ENCODE peak calls at places on chromosome 1, in six cellular contexts. W, N, H, Q, D and Y are unnamed samples.

GRCh38 chr1:30407862-30408580 is 315.4 kb downstream of the MATN1 start:
- DNase-seq in W (no peak), N (no peak), H (peak; percentile 34), Q (no peak), D (peak; percentile 10), Y (no peak)

GRCh38 chr1:3909615-3910014 is 9.5 kb upstream of the C1orf174 start:
- DNase-seq in W (peak; percentile 2), N (no peak), H (no peak), Q (no peak), D (no peak), Y (no peak)

GRCh38 chr1:20252587-20252986 is 38.1 kb upstream of the VWA5B1 start:
- DNase-seq in W (no peak), N (no peak), H (no peak), Q (no peak), D (no peak), Y (no peak)

GRCh38 chr1:177948336-177948972 is 21.4 kb downstream of the SEC16B start:
- DNase-seq in W (peak; percentile 62), N (peak; percentile 78), H (peak; percentile 66), Q (peak; percentile 65), D (no peak), Y (peak; percentile 85)

GRCh38 chr1:18948048-18948912 is 8.2 kb downstream of the IFFO2 start:
- DNase-seq in W (no peak), N (no peak), H (no peak), Q (no peak), D (no peak), Y (peak; percentile 46)

GRCh38 chr1:198254521-198254920 is 97.7 kb downstream of the NEK7 start:
- DNase-seq in W (no peak), N (peak; percentile 33), H (no peak), Q (no peak), D (no peak), Y (peak; percentile 59)

GRCh38 chr1:106600626-106601025 is 455.8 kb upstream of the PRMT6 start:
- DNase-seq in W (no peak), N (no peak), H (no peak), Q (no peak), D (no peak), Y (no peak)

GRCh38 chr1:41898191-41898713 is 20.5 kb downstream of the HIVEP3 start:
- DNase-seq in W (no peak), N (peak; percentile 69), H (no peak), Q (no peak), D (no peak), Y (peak; percentile 85)

GRCh38 chr1:39952359-39953110 is 2.4 kb upstream of the MFSD2A start:
- DNase-seq in W (peak; percentile 58), N (no peak), H (no peak), Q (no peak), D (no peak), Y (peak; percentile 65)

GRCh38 chr1:48572134-48572533 is 100.1 kb upstream of the SPATA6 start:
- DNase-seq in W (no peak), N (no peak), H (no peak), Q (no peak), D (no peak), Y (no peak)

GRCh38 chr1:14928886-14929546 is 224.5 kb upstream of the TMEM51 start:
- DNase-seq in W (no peak), N (no peak), H (no peak), Q (no peak), D (no peak), Y (no peak)

GRCh38 chr1:85584264-85584781 is 3.8 kb downstream of the CCN1 start:
- DNase-seq in W (no peak), N (peak; percentile 93), H (peak; percentile 89), Q (no peak), D (no peak), Y (peak; percentile 95)

GRCh38 chr1:228794810-228795209 is 59.5 kb downstream of the RHOU start:
- DNase-seq in W (no peak), N (no peak), H (no peak), Q (no peak), D (no peak), Y (no peak)

GRCh38 chr1:24927886-24928630 is 2.0 kb downstream of the RUNX3 start:
- DNase-seq in W (no peak), N (peak; percentile 35), H (no peak), Q (no peak), D (no peak), Y (no peak)

GRCh38 chr1:21206117-21206516 is 29.4 kb upstream of the EIF4G3 start:
- DNase-seq in W (no peak), N (no peak), H (no peak), Q (no peak), D (no peak), Y (no peak)

GRCh38 chr1:184222561-184223157 is 164.2 kb upstream of the C1orf21 start:
- DNase-seq in W (peak; percentile 55), N (peak; percentile 62), H (peak; percentile 39), Q (peak; percentile 47), D (peak; percentile 48), Y (peak; percentile 74)

GRCh38 chr1:47554901-47555300 is 117.1 kb downstream of the FOXD2 start:
- DNase-seq in W (no peak), N (no peak), H (peak; percentile 29), Q (no peak), D (no peak), Y (no peak)

GRCh38 chr1:198186916-198187580 is 30.2 kb downstream of the NEK7 start:
- DNase-seq in W (no peak), N (no peak), H (no peak), Q (no peak), D (no peak), Y (no peak)

GRCh38 chr1:168234846-168235547 is 9.2 kb downstream of the SFT2D2 start:
- DNase-seq in W (peak; percentile 36), N (peak; percentile 36), H (peak; percentile 53), Q (no peak), D (no peak), Y (peak; percentile 67)

GRCh38 chr1:118948796-118949195 is 39.3 kb downstream of the TBX15 start:
- DNase-seq in W (no peak), N (peak; percentile 45), H (no peak), Q (no peak), D (no peak), Y (peak; percentile 3)

DNA sequence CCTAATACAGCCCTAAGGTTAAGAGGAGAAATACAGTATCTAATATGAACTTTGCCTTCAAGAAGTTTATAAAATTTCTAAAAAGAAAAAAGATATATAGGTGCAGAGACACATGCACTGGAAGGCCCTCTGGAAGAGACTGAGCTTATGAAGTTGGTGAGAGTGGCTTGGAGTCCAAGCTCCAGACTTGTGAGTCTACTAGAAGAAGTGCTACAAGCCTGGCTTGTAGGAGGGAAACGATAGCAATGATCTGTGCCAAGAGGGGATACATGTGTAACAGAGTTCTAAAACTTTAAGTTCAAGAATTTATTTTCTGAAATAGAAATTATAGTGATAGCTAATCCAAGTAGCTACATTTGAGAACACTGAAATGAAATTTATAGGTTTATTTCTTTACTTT is 213.0 kb downstream of the PATJ start:
- DNase-seq in W (no peak), N (no peak), H (no peak), Q (no peak), D (no peak), Y (no peak)
- H3K4me3 ChIP-seq in W (no peak overlapping the region), N (no peak overlapping the region), H (no peak overlapping the region), Q (no peak overlapping the region), D (no peak overlapping the region), Y (no peak overlapping the region)

DNA sequence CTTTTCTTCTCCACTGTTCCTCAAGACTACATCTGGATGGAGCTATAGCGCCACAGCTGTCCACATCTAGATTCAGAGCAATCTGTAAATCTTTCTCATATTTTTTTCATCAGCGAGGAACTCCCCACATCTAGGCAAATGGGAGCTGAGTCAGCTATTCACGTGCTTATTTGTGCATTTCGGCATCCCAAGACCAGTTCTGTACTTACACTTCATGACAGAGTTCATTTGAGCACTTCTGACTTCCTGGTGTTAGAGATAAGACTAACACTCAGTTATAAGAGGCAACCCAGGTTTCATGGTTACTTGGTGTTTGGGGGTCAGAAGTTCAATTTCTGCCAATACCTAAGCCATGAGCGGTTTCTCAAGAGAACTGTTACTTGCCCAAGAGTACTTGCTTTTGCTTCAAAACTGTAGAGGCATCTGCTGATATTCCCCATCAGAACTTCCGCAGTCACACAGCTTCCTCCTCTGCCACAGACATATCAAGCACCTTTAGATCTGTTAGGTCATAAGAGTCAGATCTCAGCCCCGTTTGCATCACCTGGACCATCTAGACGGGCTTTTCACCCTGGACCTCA is 24.1 kb upstream of the DESI2 start:
- DNase-seq in W (no peak), N (peak; percentile 9), H (no peak), Q (no peak), D (no peak), Y (no peak)
- TF ChIP-seq CTCF in W (no peak), N (no peak), H (no peak), Q (no peak), D (no peak), Y (no peak)

DNA sequence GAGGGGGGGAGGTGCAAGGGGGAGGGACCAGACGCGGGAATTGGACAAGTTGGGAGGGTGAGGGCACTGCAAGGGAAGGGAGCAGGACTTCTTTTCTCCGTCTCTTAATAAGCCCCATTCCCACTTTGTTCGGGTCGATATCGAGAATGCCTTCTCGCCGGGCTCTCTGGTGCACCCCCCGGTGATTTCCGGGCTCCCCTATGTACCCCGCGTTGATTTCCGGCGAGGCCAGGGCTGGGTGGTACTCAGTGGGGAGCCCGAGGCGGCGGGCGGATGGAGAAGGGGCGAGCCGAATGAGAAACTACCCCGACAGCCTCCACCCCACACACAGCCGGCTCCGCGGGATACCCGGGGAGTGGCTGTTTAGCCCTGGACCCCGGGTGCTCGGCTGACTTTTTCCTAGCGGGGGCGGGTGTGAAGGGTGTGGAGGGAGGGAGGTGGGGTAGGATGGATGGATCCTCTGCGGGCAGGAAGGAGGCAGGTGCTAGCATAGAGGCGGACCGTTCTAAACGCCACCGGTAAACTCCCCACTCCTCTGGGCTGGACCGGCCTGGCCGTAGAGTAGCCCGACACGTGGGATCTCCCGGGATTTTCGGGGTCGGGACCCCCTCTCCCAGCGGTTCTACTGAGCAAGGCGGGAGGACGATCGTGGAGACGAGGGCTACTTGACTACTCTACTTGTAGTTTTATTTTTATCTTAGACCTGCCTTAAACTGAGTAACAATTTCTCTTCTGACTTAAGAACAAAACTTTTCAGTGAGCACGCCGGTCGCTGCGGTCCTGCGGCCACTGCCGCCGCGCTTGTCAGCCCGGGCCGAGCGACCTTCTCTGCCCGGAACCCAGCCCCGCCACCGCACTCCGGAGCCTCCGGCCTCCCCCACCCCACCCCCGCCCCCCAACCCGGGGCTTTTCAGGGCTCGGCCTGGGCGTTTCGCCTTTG is 1.0 kb downstream of the RNF220 start:
- DNase-seq in W (no peak), N (peak; percentile 23), H (no peak), Q (no peak), D (peak; percentile 35), Y (no peak)
- H3K4me3 ChIP-seq in W (peak overlapping the region; percentile 10), N (peak overlapping the region; percentile 9), H (peak overlapping the region; percentile 55), Q (peak overlapping the region; percentile 30), D (peak overlapping the region; percentile 41), Y (peak overlapping the region; percentile 42)

DNA sequence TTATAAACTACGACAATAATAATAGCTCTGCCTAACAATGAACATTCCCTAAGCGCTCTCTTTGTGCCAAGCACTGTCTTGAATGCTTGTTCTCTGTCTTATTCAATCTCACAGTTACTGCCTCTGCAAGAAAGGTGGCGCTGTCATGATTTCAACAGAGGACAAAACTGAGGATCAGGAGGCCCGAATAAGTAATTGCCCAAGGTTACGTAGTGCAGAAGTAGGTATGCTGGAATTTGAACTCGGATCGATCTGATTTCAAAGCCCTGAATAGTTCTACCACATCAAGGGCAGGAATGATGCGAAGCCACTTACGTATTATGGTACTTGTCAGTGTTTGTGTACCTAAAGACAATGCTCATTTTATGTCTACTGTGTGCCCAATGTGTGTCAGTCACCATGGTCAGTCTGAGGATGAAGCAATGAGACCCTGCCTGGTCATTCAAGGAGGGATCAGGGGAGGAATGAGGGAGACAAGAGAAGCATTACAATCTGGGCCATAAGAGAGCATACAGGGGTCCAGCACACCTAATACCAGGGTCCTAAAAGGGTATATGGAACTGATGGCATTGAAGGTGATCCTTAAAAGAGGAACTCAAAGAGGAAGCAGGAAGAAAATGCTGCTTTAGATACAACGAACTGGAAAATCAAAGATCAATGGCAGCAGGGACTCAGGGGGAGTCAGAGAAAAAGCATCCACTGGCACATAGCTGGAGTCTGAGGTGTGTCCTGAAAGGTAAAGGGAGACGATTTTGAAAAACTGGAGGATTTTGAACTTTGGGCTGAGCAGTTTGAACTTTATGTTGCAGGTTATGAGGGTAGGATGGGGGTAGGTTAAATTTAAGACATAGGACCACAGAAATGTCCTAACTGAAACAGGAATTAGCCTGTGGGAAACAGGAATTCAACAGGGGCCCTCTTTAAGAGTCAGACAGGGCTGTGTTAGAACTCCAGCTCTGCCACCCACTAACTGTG is 389.1 kb downstream of the PLPP3 start:
- DNase-seq in W (no peak), N (no peak), H (no peak), Q (no peak), D (no peak), Y (peak; percentile 13)
- TF ChIP-seq CTCF in W (peak; percentile 19), N (peak; percentile 31), H (peak; percentile 55), Q (no peak), D (no peak), Y (peak; percentile 28)